ENCODE peak calls at places on chromosomes 5 and 9, in six cellular contexts. R is HT1080; H is activated effector memory CD4-positive, alpha-beta T cell treated with anti-CD3 and anti-CD28 coated beads, Interleukin-2, amount 50 U/mL, for 16 hours; L is MV-4-11; G is AG09319; F is mucosa of gallbladder. N is an unnamed sample.

GRCh38 chr5:9903806-9904205 is 273.7 kb upstream of the TAS2R1 start:
- DNase-seq in R (peak; percentile 73), H (no peak), L (no peak), G (no peak), F (no peak), N (peak; percentile 96)

GRCh38 chr9:75461188-75461587 is 372.9 kb downstream of the OSTF1 start:
- DNase-seq in R (no peak), H (no peak), L (no peak), G (no peak), F (no peak), N (no peak)

GRCh38 chr5:57316798-57317327 is 143.0 kb downstream of the GPBP1 start:
- DNase-seq in R (peak; percentile 90), H (no peak), L (peak; percentile 92), G (peak; percentile 87), F (peak; percentile 67), N (peak; percentile 80)

GRCh38 chr5:80761176-80761575 is 106.4 kb upstream of the DHFR start:
- DNase-seq in R (peak; percentile 3), H (no peak), L (no peak), G (no peak), F (no peak), N (peak; percentile 59)

GRCh38 chr9:22173959-22174358 is 164.9 kb upstream of the CDKN2B start:
- DNase-seq in R (no peak), H (no peak), L (peak; percentile 23), G (no peak), F (no peak), N (no peak)

GRCh38 chr5:160463775-160464465 is 42.3 kb downstream of the PTTG1 start:
- DNase-seq in R (peak; percentile 92), H (no peak), L (peak; percentile 37), G (peak; percentile 59), F (no peak), N (no peak)

GRCh38 chr5:157312492-157312891 is 46.6 kb downstream of the CYFIP2 start:
- DNase-seq in R (peak; percentile 56), H (peak; percentile 85), L (peak; percentile 15), G (no peak), F (peak; percentile 44), N (peak; percentile 76)

GRCh38 chr9:19937121-19937520 is 148.3 kb upstream of the SLC24A2 start:
- DNase-seq in R (no peak), H (no peak), L (no peak), G (no peak), F (no peak), N (no peak)

GRCh38 chr5:10726913-10727517 is 34.0 kb downstream of the DAP start:
- DNase-seq in R (no peak), H (no peak), L (no peak), G (no peak), F (no peak), N (no peak)

GRCh38 chr9:131739192-131739961 is 499 bp downstream of the RAPGEF1 start:
- DNase-seq in R (no peak), H (peak; percentile 82), L (no peak), G (no peak), F (no peak), N (no peak)

GRCh38 chr5:65830856-65831255 is 95.5 kb upstream of the ERBIN start:
- DNase-seq in R (no peak), H (no peak), L (no peak), G (no peak), F (no peak), N (no peak)

GRCh38 chr9:124617477-124618141 is 110.4 kb upstream of the NR5A1 start:
- DNase-seq in R (peak; percentile 67), H (peak; percentile 85), L (peak; percentile 49), G (peak; percentile 50), F (peak; percentile 82), N (peak; percentile 90)

GRCh38 chr5:147051193-147051592 is 172.6 kb upstream of the PPP2R2B start:
- DNase-seq in R (peak; percentile 59), H (no peak), L (peak; percentile 40), G (no peak), F (no peak), N (no peak)

GRCh38 chr9:137493163-137494103 is 34.3 kb upstream of the NSMF start:
- DNase-seq in R (peak; percentile 28), H (no peak), L (peak; percentile 15), G (no peak), F (no peak), N (peak; percentile 35)

GRCh38 chr5:67607958-67608357 is 411.4 kb upstream of the CD180 start:
- DNase-seq in R (no peak), H (no peak), L (no peak), G (no peak), F (no peak), N (no peak)

GRCh38 chr9:120886490-120886967 is 9.5 kb upstream of the PHF19 start:
- DNase-seq in R (peak; percentile 71), H (no peak), L (peak; percentile 46), G (no peak), F (no peak), N (peak; percentile 61)

GRCh38 chr9:95363051-95363841 is 45.7 kb upstream of the FANCC start:
- DNase-seq in R (no peak), H (no peak), L (no peak), G (no peak), F (peak; percentile 21), N (no peak)

GRCh38 chr5:43066231-43066798 is 26.2 kb upstream of the ANXA2R start:
- DNase-seq in R (peak; percentile 62), H (peak; percentile 89), L (peak; percentile 67), G (peak; percentile 38), F (peak; percentile 76), N (peak; percentile 78)

N was measured in islet precursor cell.